ENCODE peak calls at places on chromosomes 6 and 20, in six cellular contexts. One of them, this sample, is unnamed.

GRCh38 chr6:20827798-20828197 is 293.5 kb downstream of the CDKAL1 start:
- DNase-seq in endothelial cell: no peak
- DNase-seq in stomach: no peak
- DNase-seq in PC-3: no peak
- DNase-seq in GM12864: no peak
- DNase-seq in A673: no peak
- DNase-seq in this sample: no peak

GRCh38 chr20:59561228-59561605 is 43.1 kb upstream of the PHACTR3 start:
- DNase-seq in A673: no peak
- DNase-seq in GM12864: no peak
- DNase-seq in endothelial cell: no peak
- DNase-seq in stomach: no peak
- DNase-seq in PC-3: no peak
- DNase-seq in this sample: peak

GRCh38 chr6:163683105-163683622 is 268.6 kb downstream of the QKI start:
- DNase-seq in stomach: no peak
- DNase-seq in GM12864: no peak
- DNase-seq in PC-3: no peak
- DNase-seq in A673: no peak
- DNase-seq in endothelial cell: no peak
- DNase-seq in this sample: no peak

GRCh38 chr6:134182528-134182927 is 130.1 kb upstream of the SLC2A12 start:
- DNase-seq in PC-3: no peak
- DNase-seq in GM12864: no peak
- DNase-seq in A673: peak
- DNase-seq in stomach: no peak
- DNase-seq in endothelial cell: no peak
- DNase-seq in this sample: no peak

GRCh38 chr6:30712441-30712840 is 4.6 kb downstream of the MDC1 start:
- DNase-seq in GM12864: no peak
- DNase-seq in PC-3: no peak
- DNase-seq in stomach: no peak
- DNase-seq in A673: no peak
- DNase-seq in endothelial cell: no peak
- DNase-seq in this sample: no peak

GRCh38 chr6:83954371-83954770 is 79.2 kb upstream of the MRAP2 start:
- DNase-seq in GM12864: no peak
- DNase-seq in PC-3: no peak
- DNase-seq in endothelial cell: no peak
- DNase-seq in A673: no peak
- DNase-seq in stomach: no peak
- DNase-seq in this sample: no peak

GRCh38 chr20:32018269-32019155 is 8.3 kb downstream of the CCM2L start:
- DNase-seq in endothelial cell: peak
- DNase-seq in stomach: peak
- DNase-seq in PC-3: peak
- DNase-seq in A673: peak
- DNase-seq in GM12864: no peak
- DNase-seq in this sample: peak

GRCh38 chr20:46230811-46231282 is 77.5 kb downstream of the CDH22 start:
- DNase-seq in endothelial cell: peak
- DNase-seq in A673: peak
- DNase-seq in GM12864: no peak
- DNase-seq in stomach: no peak
- DNase-seq in PC-3: peak
- DNase-seq in this sample: no peak

GRCh38 chr6:54754406-54754805 is 92.2 kb upstream of the FAM83B start:
- DNase-seq in A673: no peak
- DNase-seq in endothelial cell: no peak
- DNase-seq in GM12864: no peak
- DNase-seq in stomach: no peak
- DNase-seq in PC-3: no peak
- DNase-seq in this sample: no peak

GRCh38 chr6:69390125-69390524 is 406.7 kb downstream of the LMBRD1 start:
- DNase-seq in GM12864: no peak
- DNase-seq in stomach: no peak
- DNase-seq in PC-3: no peak
- DNase-seq in endothelial cell: no peak
- DNase-seq in A673: no peak
- DNase-seq in this sample: no peak

GRCh38 chr6:169984181-169985120 is 233.0 kb downstream of the ERMARD start:
- DNase-seq in PC-3: no peak
- DNase-seq in stomach: peak
- DNase-seq in endothelial cell: no peak
- DNase-seq in GM12864: no peak
- DNase-seq in A673: no peak
- DNase-seq in this sample: peak

GRCh38 chr20:23371496-23371895 is 9.5 kb downstream of the GZF1 start:
- DNase-seq in endothelial cell: no peak
- DNase-seq in A673: no peak
- DNase-seq in stomach: no peak
- DNase-seq in PC-3: no peak
- DNase-seq in GM12864: no peak
- DNase-seq in this sample: no peak

GRCh38 chr20:39112196-39112743 is 150.1 kb downstream of the DHX35 start:
- DNase-seq in stomach: peak
- DNase-seq in endothelial cell: peak
- DNase-seq in GM12864: no peak
- DNase-seq in PC-3: peak
- DNase-seq in A673: peak
- DNase-seq in this sample: no peak

GRCh38 chr6:168596316-168596715 is 155.3 kb downstream of the SMOC2 start:
- DNase-seq in endothelial cell: no peak
- DNase-seq in A673: no peak
- DNase-seq in GM12864: no peak
- DNase-seq in PC-3: no peak
- DNase-seq in stomach: no peak
- DNase-seq in this sample: no peak

GRCh38 chr20:60123652-60124051 is 165.4 kb downstream of the CDH26 start:
- DNase-seq in stomach: no peak
- DNase-seq in A673: no peak
- DNase-seq in endothelial cell: no peak
- DNase-seq in PC-3: peak
- DNase-seq in GM12864: no peak
- DNase-seq in this sample: peak

GRCh38 chr6:13395272-13396237 is 67.2 kb upstream of the TBC1D7 start:
- DNase-seq in stomach: peak
- DNase-seq in PC-3: peak
- DNase-seq in GM12864: peak
- DNase-seq in A673: peak
- DNase-seq in endothelial cell: no peak
- DNase-seq in this sample: peak

GRCh38 chr6:52399511-52400315 is 20.4 kb upstream of the EFHC1 start:
- DNase-seq in GM12864: no peak
- DNase-seq in endothelial cell: peak
- DNase-seq in stomach: no peak
- DNase-seq in A673: peak
- DNase-seq in PC-3: peak
- DNase-seq in this sample: no peak

GRCh38 chr6:29474996-29475395 is 12.8 kb downstream of the MAS1L start:
- DNase-seq in endothelial cell: no peak
- DNase-seq in A673: no peak
- DNase-seq in stomach: no peak
- DNase-seq in PC-3: no peak
- DNase-seq in GM12864: no peak
- DNase-seq in this sample: no peak

GRCh38 chr6:159606786-159607185 is 86.3 kb downstream of the SOD2 start:
- DNase-seq in endothelial cell: no peak
- DNase-seq in stomach: no peak
- DNase-seq in GM12864: no peak
- DNase-seq in PC-3: no peak
- DNase-seq in A673: no peak
- DNase-seq in this sample: no peak

GRCh38 chr6:159610881-159611280 is 82.2 kb downstream of the SOD2 start:
- DNase-seq in GM12864: no peak
- DNase-seq in stomach: no peak
- DNase-seq in endothelial cell: no peak
- DNase-seq in A673: no peak
- DNase-seq in PC-3: no peak
- DNase-seq in this sample: no peak

GRCh38 chr6:159609813-159610212 is 83.2 kb downstream of the SOD2 start:
- DNase-seq in PC-3: no peak
- DNase-seq in stomach: no peak
- DNase-seq in A673: no peak
- DNase-seq in endothelial cell: no peak
- DNase-seq in GM12864: no peak
- DNase-seq in this sample: no peak

GRCh38 chr6:159604443-159604956 is 88.5 kb downstream of the SOD2 start:
- DNase-seq in stomach: no peak
- DNase-seq in endothelial cell: no peak
- DNase-seq in GM12864: no peak
- DNase-seq in A673: no peak
- DNase-seq in PC-3: no peak
- DNase-seq in this sample: no peak

GRCh38 chr6:159608961-159609673 is 83.9 kb downstream of the SOD2 start:
- DNase-seq in stomach: no peak
- DNase-seq in GM12864: peak
- DNase-seq in A673: peak
- DNase-seq in PC-3: peak
- DNase-seq in endothelial cell: peak
- DNase-seq in this sample: no peak
- TF ChIP-seq CTCF in stomach: peak
- TF ChIP-seq CTCF in GM12864: peak
- TF ChIP-seq CTCF in A673: peak
- TF ChIP-seq CTCF in PC-3: peak
- TF ChIP-seq CTCF in endothelial cell: peak
- TF ChIP-seq CTCF in this sample: peak

DNA sequence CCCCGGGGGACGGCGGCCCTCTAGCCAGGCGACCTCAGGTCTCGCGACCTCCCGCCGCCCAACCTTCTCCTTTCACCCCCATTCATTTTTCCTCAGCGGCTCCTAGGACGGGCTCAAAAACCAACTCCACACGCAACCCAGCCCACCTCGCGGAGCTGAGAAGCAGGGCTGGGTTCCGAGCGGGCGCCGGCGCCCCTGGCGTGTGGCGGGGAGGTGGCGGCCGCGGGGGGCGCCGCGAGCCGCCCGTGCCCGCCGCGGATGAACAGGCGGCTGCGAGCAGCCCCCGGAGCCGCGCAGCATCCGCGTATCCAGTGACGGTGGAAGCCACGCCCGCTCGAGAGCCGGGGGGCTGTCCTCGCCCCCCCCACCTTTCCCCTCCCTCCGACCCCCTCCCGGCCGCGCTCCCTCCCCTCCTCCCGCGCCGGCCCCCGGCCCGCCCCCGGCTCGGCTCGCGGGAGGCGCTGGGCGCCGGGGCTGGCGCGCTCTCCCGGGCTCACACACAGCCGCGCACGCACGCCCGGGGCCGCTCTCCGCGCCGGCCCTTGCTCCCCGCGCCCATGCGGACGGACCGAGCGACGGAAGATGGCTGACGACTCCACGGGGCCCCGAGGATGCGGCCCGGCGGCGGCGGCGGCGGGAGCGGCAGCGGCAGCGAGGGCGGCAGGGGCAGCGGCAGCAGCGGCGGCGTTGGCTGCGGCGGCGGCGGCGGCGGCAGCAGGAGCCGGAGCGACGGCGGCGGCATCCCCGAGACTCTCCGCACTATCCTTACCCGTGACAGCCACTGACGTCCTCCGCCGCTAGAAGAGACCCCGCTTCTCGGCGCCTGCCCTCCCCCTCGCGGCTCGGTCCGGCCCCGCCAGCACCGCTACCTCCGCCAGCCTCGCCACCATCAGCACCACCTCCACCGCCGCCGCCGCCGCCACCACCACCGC is at the start of gene SOBP:
- DNase-seq in endothelial cell: peak
- DNase-seq in PC-3: no peak
- DNase-seq in A673: peak
- DNase-seq in stomach: peak
- DNase-seq in GM12864: no peak
- DNase-seq in this sample: no peak
- TF ChIP-seq CTCF in endothelial cell: peak
- TF ChIP-seq CTCF in PC-3: no peak
- TF ChIP-seq CTCF in A673: no peak
- TF ChIP-seq CTCF in stomach: no peak
- TF ChIP-seq CTCF in GM12864: no peak
- TF ChIP-seq CTCF in this sample: peak

DNA sequence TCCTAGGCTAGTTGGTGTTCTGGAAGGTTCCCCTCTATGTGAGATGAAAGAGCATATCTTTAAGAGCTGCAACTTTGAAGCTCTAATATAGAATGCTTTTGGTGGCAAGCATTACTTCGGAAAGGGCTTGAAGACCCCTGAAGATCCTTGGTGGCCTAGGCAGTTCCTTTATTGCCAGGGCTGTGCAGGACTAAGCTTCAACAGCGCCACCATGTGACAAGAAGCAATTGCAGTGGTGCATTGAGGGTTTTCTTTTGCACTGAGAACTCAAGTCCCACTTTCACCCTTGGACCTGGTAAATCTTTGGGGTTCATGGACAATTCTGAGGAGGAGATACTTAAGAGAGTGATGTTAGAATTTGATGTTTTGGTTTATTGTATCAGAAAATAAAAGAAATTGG is 237.4 kb upstream of the GMDS start:
- DNase-seq in PC-3: no peak
- DNase-seq in stomach: no peak
- DNase-seq in endothelial cell: no peak
- DNase-seq in A673: no peak
- DNase-seq in GM12864: no peak
- DNase-seq in this sample: no peak
- TF ChIP-seq CTCF in PC-3: peak
- TF ChIP-seq CTCF in stomach: no peak
- TF ChIP-seq CTCF in endothelial cell: peak
- TF ChIP-seq CTCF in A673: peak
- TF ChIP-seq CTCF in GM12864: no peak
- TF ChIP-seq CTCF in this sample: no peak

GRCh38 chr6:26569433-26569764 is 27.4 kb upstream of the ABT1 start:
- DNase-seq in stomach: no peak
- DNase-seq in A673: no peak
- DNase-seq in GM12864: no peak
- DNase-seq in PC-3: no peak
- DNase-seq in endothelial cell: no peak
- DNase-seq in this sample: no peak
- TF ChIP-seq CTCF in stomach: no peak
- TF ChIP-seq CTCF in A673: no peak
- TF ChIP-seq CTCF in GM12864: no peak
- TF ChIP-seq CTCF in PC-3: no peak
- TF ChIP-seq CTCF in endothelial cell: no peak
- TF ChIP-seq CTCF in this sample: peak

GRCh38 chr20:50130995-50131394 is 18.0 kb upstream of the UBE2V1 start:
- DNase-seq in stomach: no peak
- DNase-seq in A673: no peak
- DNase-seq in GM12864: no peak
- DNase-seq in PC-3: no peak
- DNase-seq in endothelial cell: no peak
- DNase-seq in this sample: no peak

GRCh38 chr20:50130346-50130703 is 17.4 kb upstream of the UBE2V1 start:
- DNase-seq in PC-3: no peak
- DNase-seq in A673: no peak
- DNase-seq in stomach: no peak
- DNase-seq in GM12864: no peak
- DNase-seq in endothelial cell: no peak
- DNase-seq in this sample: no peak

GRCh38 chr20:50133041-50133440 is 20.1 kb upstream of the UBE2V1 start:
- DNase-seq in PC-3: no peak
- DNase-seq in stomach: no peak
- DNase-seq in GM12864: no peak
- DNase-seq in endothelial cell: no peak
- DNase-seq in A673: no peak
- DNase-seq in this sample: no peak

GRCh38 chr20:50136822-50137599 is 16.5 kb downstream of the PEDS1 start:
- DNase-seq in GM12864: no peak
- DNase-seq in stomach: no peak
- DNase-seq in PC-3: peak
- DNase-seq in A673: no peak
- DNase-seq in endothelial cell: no peak
- DNase-seq in this sample: no peak

GRCh38 chr20:50133474-50134217 is 19.9 kb downstream of the PEDS1 start:
- DNase-seq in GM12864: no peak
- DNase-seq in PC-3: no peak
- DNase-seq in A673: no peak
- DNase-seq in stomach: no peak
- DNase-seq in endothelial cell: no peak
- DNase-seq in this sample: no peak
- TF ChIP-seq CTCF in GM12864: peak
- TF ChIP-seq CTCF in PC-3: peak
- TF ChIP-seq CTCF in A673: peak
- TF ChIP-seq CTCF in stomach: no peak
- TF ChIP-seq CTCF in endothelial cell: no peak
- TF ChIP-seq CTCF in this sample: no peak